ENCODE peak calls at places on chromosome 19, in eight cellular contexts. E is neural progenitor cell; L is activated T-cell treated with anti-CD3 and anti-CD28 coated beads for 24 hours; R is HFF-Myc; O is stimulated activated CD8-positive, alpha-beta memory T cell treated with anti-CD3 and anti-CD28 coated beads, Interleukin-2, amount 100 ng/mL, for 1 hour; S is PC-3; T is left ventricle myocardium superior; P is right cardiac atrium. I is an unnamed sample.

GRCh38 chr19:34793562-34793961 is 20.5 kb upstream of the ZNF599 start:
- DNase-seq in R (no peak), E (no peak), S (no peak), P (no peak), O (no peak), L (no peak), T (no peak), I (no peak)

GRCh38 chr19:55452381-55453325 is 8.8 kb downstream of the ISOC2 start:
- DNase-seq in O (no peak), E (peak), R (peak), T (peak), S (peak), L (no peak), P (peak), I (peak)

GRCh38 chr19:30222428-30222873 is 149.7 kb upstream of the ZNF536 start:
- DNase-seq in T (peak), P (no peak), R (no peak), L (no peak), S (no peak), E (peak), O (no peak), I (peak)

GRCh38 chr19:1855828-1856255 is 7.5 kb downstream of the KLF16 start:
- DNase-seq in E (no peak), S (no peak), P (peak), T (peak), L (no peak), R (no peak), O (no peak), I (no peak)

GRCh38 chr19:24159707-24160106 is 72.7 kb downstream of the ZNF254 start:
- DNase-seq in E (no peak), S (peak), P (no peak), L (no peak), O (no peak), T (no peak), R (no peak), I (no peak)

GRCh38 chr19:1130801-1131717 is 27.3 kb downstream of the GPX4 start:
- DNase-seq in O (no peak), L (peak), P (peak), T (no peak), E (no peak), S (no peak), R (no peak), I (no peak)

GRCh38 chr19:6108721-6109633 is 1.3 kb downstream of the RFX2 start:
- DNase-seq in T (peak), P (peak), S (peak), O (no peak), L (no peak), E (peak), R (no peak), I (peak)

GRCh38 chr19:11152318-11153062 is 3.1 kb downstream of the SPC24 start:
- DNase-seq in R (no peak), T (peak), O (no peak), L (no peak), E (no peak), P (peak), S (peak), I (no peak)

GRCh38 chr19:10769533-10770491 is 51.9 kb downstream of the DNM2 start:
- DNase-seq in E (peak), T (peak), P (peak), L (no peak), R (no peak), S (peak), O (no peak), I (peak)

GRCh38 chr19:2176336-2176994 is 12.7 kb downstream of the DOT1L start:
- DNase-seq in S (peak), T (no peak), O (no peak), P (no peak), R (no peak), L (no peak), E (no peak), I (peak)

GRCh38 chr19:46606019-46606418 is 4.9 kb downstream of the CALM3 start:
- DNase-seq in P (no peak), R (no peak), S (no peak), T (no peak), O (no peak), E (no peak), L (no peak), I (peak)

GRCh38 chr19:41307090-41307875 is 2.7 kb upstream of the CCDC97 start:
- DNase-seq in E (no peak), O (no peak), P (no peak), L (no peak), S (no peak), R (no peak), T (no peak), I (no peak)

GRCh38 chr19:39709026-39709872 is 5.0 kb downstream of the LGALS14 start:
- DNase-seq in P (no peak), O (no peak), E (no peak), R (no peak), S (peak), L (no peak), T (no peak), I (no peak)

GRCh38 chr19:5205388-5205787 is 135.2 kb downstream of the PTPRS start:
- DNase-seq in T (no peak), P (no peak), R (no peak), L (no peak), E (no peak), S (no peak), O (no peak), I (no peak)

GRCh38 chr19:19537321-19538048 is 580 bp upstream of the CILP2 start:
- DNase-seq in L (no peak), R (no peak), O (no peak), T (no peak), P (no peak), E (no peak), S (peak), I (no peak)

I was measured in head of caudate nucleus.